ENCODE peak calls at places on chromosomes 12 and 14, in eight cellular contexts. One of them, this sample, is unnamed.

GRCh38 chr12:111584959-111585358 is 14.2 kb downstream of the ATXN2 start:
- DNase-seq in lower leg skin: no peak
- DNase-seq in brain microvascular endothelial cell: no peak
- DNase-seq in Panc1: no peak
- DNase-seq in AG10803: no peak
- DNase-seq in mammary epithelial cell: peak
- DNase-seq in Caco-2: no peak
- DNase-seq in AG04449: no peak
- DNase-seq in this sample: no peak

GRCh38 chr12:106248849-106249371 is 1.1 kb upstream of the CKAP4 start:
- DNase-seq in AG10803: peak
- DNase-seq in lower leg skin: no peak
- DNase-seq in Caco-2: no peak
- DNase-seq in mammary epithelial cell: peak
- DNase-seq in AG04449: no peak
- DNase-seq in brain microvascular endothelial cell: peak
- DNase-seq in Panc1: no peak
- DNase-seq in this sample: no peak

GRCh38 chr12:121144416-121144914 is 11.8 kb downstream of the P2RX7 start:
- DNase-seq in Caco-2: no peak
- DNase-seq in AG04449: no peak
- DNase-seq in lower leg skin: no peak
- DNase-seq in AG10803: peak
- DNase-seq in mammary epithelial cell: peak
- DNase-seq in Panc1: no peak
- DNase-seq in brain microvascular endothelial cell: peak
- DNase-seq in this sample: no peak

GRCh38 chr12:89280833-89281533 is 71.3 kb downstream of the DUSP6 start:
- DNase-seq in brain microvascular endothelial cell: no peak
- DNase-seq in AG10803: peak
- DNase-seq in Panc1: no peak
- DNase-seq in lower leg skin: no peak
- DNase-seq in Caco-2: no peak
- DNase-seq in mammary epithelial cell: no peak
- DNase-seq in AG04449: no peak
- DNase-seq in this sample: no peak

GRCh38 chr12:108784270-108784669 is 53.0 kb upstream of the CORO1C start:
- DNase-seq in mammary epithelial cell: no peak
- DNase-seq in AG10803: no peak
- DNase-seq in Caco-2: no peak
- DNase-seq in brain microvascular endothelial cell: no peak
- DNase-seq in Panc1: no peak
- DNase-seq in lower leg skin: no peak
- DNase-seq in AG04449: no peak
- DNase-seq in this sample: no peak

GRCh38 chr12:45535610-45536180 is 193.8 kb upstream of the ARID2 start:
- DNase-seq in mammary epithelial cell: no peak
- DNase-seq in Panc1: no peak
- DNase-seq in AG10803: no peak
- DNase-seq in AG04449: no peak
- DNase-seq in brain microvascular endothelial cell: no peak
- DNase-seq in Caco-2: no peak
- DNase-seq in lower leg skin: no peak
- DNase-seq in this sample: no peak

GRCh38 chr14:38065101-38065762 is 142.5 kb upstream of the SSTR1 start:
- DNase-seq in Caco-2: no peak
- DNase-seq in Panc1: no peak
- DNase-seq in mammary epithelial cell: no peak
- DNase-seq in AG10803: no peak
- DNase-seq in lower leg skin: no peak
- DNase-seq in AG04449: no peak
- DNase-seq in brain microvascular endothelial cell: no peak
- DNase-seq in this sample: no peak

GRCh38 chr14:63214417-63215196 is 10.4 kb downstream of the RHOJ start:
- DNase-seq in Caco-2: no peak
- DNase-seq in brain microvascular endothelial cell: no peak
- DNase-seq in AG10803: no peak
- DNase-seq in AG04449: no peak
- DNase-seq in lower leg skin: no peak
- DNase-seq in Panc1: no peak
- DNase-seq in mammary epithelial cell: no peak
- DNase-seq in this sample: no peak

GRCh38 chr12:19190292-19191031 is 60.9 kb downstream of the PLEKHA5 start:
- DNase-seq in AG10803: peak
- DNase-seq in brain microvascular endothelial cell: peak
- DNase-seq in mammary epithelial cell: peak
- DNase-seq in Panc1: no peak
- DNase-seq in Caco-2: no peak
- DNase-seq in lower leg skin: no peak
- DNase-seq in AG04449: no peak
- DNase-seq in this sample: no peak

GRCh38 chr14:55975281-55975905 is 142.8 kb upstream of the PELI2 start:
- DNase-seq in Panc1: no peak
- DNase-seq in brain microvascular endothelial cell: no peak
- DNase-seq in AG04449: no peak
- DNase-seq in mammary epithelial cell: no peak
- DNase-seq in Caco-2: no peak
- DNase-seq in AG10803: no peak
- DNase-seq in lower leg skin: no peak
- DNase-seq in this sample: no peak

GRCh38 chr14:63504628-63505027 is 38.5 kb downstream of the PPP2R5E start:
- DNase-seq in Caco-2: no peak
- DNase-seq in mammary epithelial cell: peak
- DNase-seq in AG04449: no peak
- DNase-seq in AG10803: peak
- DNase-seq in brain microvascular endothelial cell: no peak
- DNase-seq in Panc1: no peak
- DNase-seq in lower leg skin: no peak
- DNase-seq in this sample: no peak

GRCh38 chr12:88338486-88338885 is 196.4 kb downstream of the TMTC3 start:
- DNase-seq in mammary epithelial cell: peak
- DNase-seq in AG04449: no peak
- DNase-seq in lower leg skin: no peak
- DNase-seq in brain microvascular endothelial cell: no peak
- DNase-seq in Caco-2: no peak
- DNase-seq in Panc1: no peak
- DNase-seq in AG10803: peak
- DNase-seq in this sample: no peak

GRCh38 chr12:105485321-105485910 is 154.9 kb downstream of the C12orf75 start:
- DNase-seq in AG04449: no peak
- DNase-seq in Caco-2: peak
- DNase-seq in Panc1: no peak
- DNase-seq in lower leg skin: peak
- DNase-seq in AG10803: peak
- DNase-seq in mammary epithelial cell: no peak
- DNase-seq in brain microvascular endothelial cell: peak
- DNase-seq in this sample: no peak

GRCh38 chr12:71503579-71504470 is 64.2 kb downstream of the LGR5 start:
- DNase-seq in Panc1: no peak
- DNase-seq in Caco-2: no peak
- DNase-seq in AG04449: no peak
- DNase-seq in brain microvascular endothelial cell: no peak
- DNase-seq in lower leg skin: no peak
- DNase-seq in AG10803: no peak
- DNase-seq in mammary epithelial cell: no peak
- DNase-seq in this sample: no peak

GRCh38 chr12:1630081-1630826 is 1.2 kb downstream of the WNT5B start:
- DNase-seq in Caco-2: no peak
- DNase-seq in brain microvascular endothelial cell: no peak
- DNase-seq in mammary epithelial cell: no peak
- DNase-seq in AG10803: peak
- DNase-seq in lower leg skin: peak
- DNase-seq in Panc1: no peak
- DNase-seq in AG04449: no peak
- DNase-seq in this sample: no peak

GRCh38 chr12:30138483-30138882 is 354.7 kb upstream of the TMTC1 start:
- DNase-seq in brain microvascular endothelial cell: peak
- DNase-seq in AG10803: no peak
- DNase-seq in Panc1: no peak
- DNase-seq in AG04449: no peak
- DNase-seq in mammary epithelial cell: no peak
- DNase-seq in Caco-2: no peak
- DNase-seq in lower leg skin: no peak
- DNase-seq in this sample: no peak

GRCh38 chr12:50213439-50213838 is 46.3 kb upstream of the CERS5 start:
- DNase-seq in AG04449: no peak
- DNase-seq in AG10803: no peak
- DNase-seq in lower leg skin: no peak
- DNase-seq in mammary epithelial cell: no peak
- DNase-seq in Panc1: no peak
- DNase-seq in brain microvascular endothelial cell: no peak
- DNase-seq in Caco-2: no peak
- DNase-seq in this sample: no peak

GRCh38 chr14:21521526-21521925 is 4.6 kb downstream of the SALL2 start:
- DNase-seq in AG04449: peak
- DNase-seq in mammary epithelial cell: no peak
- DNase-seq in Panc1: no peak
- DNase-seq in lower leg skin: no peak
- DNase-seq in brain microvascular endothelial cell: peak
- DNase-seq in AG10803: peak
- DNase-seq in Caco-2: no peak
- DNase-seq in this sample: no peak

GRCh38 chr12:28536088-28536487 is 345.8 kb downstream of the CCDC91 start:
- DNase-seq in AG10803: peak
- DNase-seq in Panc1: no peak
- DNase-seq in AG04449: peak
- DNase-seq in brain microvascular endothelial cell: peak
- DNase-seq in Caco-2: no peak
- DNase-seq in lower leg skin: no peak
- DNase-seq in mammary epithelial cell: peak
- DNase-seq in this sample: no peak

GRCh38 chr12:19018302-19018980 is 111.1 kb upstream of the PLEKHA5 start:
- DNase-seq in AG04449: peak
- DNase-seq in lower leg skin: no peak
- DNase-seq in mammary epithelial cell: peak
- DNase-seq in Caco-2: no peak
- DNase-seq in AG10803: peak
- DNase-seq in brain microvascular endothelial cell: peak
- DNase-seq in Panc1: no peak
- DNase-seq in this sample: peak

GRCh38 chr12:115313929-115314328 is 630.0 kb upstream of the TBX3 start:
- DNase-seq in mammary epithelial cell: peak
- DNase-seq in AG10803: peak
- DNase-seq in AG04449: no peak
- DNase-seq in Caco-2: peak
- DNase-seq in lower leg skin: no peak
- DNase-seq in brain microvascular endothelial cell: peak
- DNase-seq in Panc1: peak
- DNase-seq in this sample: no peak

GRCh38 chr14:74675219-74675618 is 37.7 kb downstream of the AREL1 start:
- DNase-seq in Panc1: no peak
- DNase-seq in brain microvascular endothelial cell: no peak
- DNase-seq in Caco-2: no peak
- DNase-seq in AG04449: no peak
- DNase-seq in AG10803: no peak
- DNase-seq in mammary epithelial cell: no peak
- DNase-seq in lower leg skin: no peak
- DNase-seq in this sample: no peak

GRCh38 chr14:23183479-23183878 is at the start of gene SLC7A8:
- DNase-seq in brain microvascular endothelial cell: no peak
- DNase-seq in mammary epithelial cell: no peak
- DNase-seq in Caco-2: peak
- DNase-seq in Panc1: no peak
- DNase-seq in AG04449: no peak
- DNase-seq in AG10803: no peak
- DNase-seq in lower leg skin: peak
- DNase-seq in this sample: no peak

GRCh38 chr14:89252887-89253532 is 164.0 kb downstream of the FOXN3 start:
- DNase-seq in Caco-2: no peak
- DNase-seq in Panc1: no peak
- DNase-seq in brain microvascular endothelial cell: no peak
- DNase-seq in mammary epithelial cell: no peak
- DNase-seq in AG10803: no peak
- DNase-seq in lower leg skin: no peak
- DNase-seq in AG04449: no peak
- DNase-seq in this sample: no peak
- TF ChIP-seq CTCF in Caco-2: peak
- TF ChIP-seq CTCF in Panc1: no peak
- TF ChIP-seq CTCF in brain microvascular endothelial cell: peak
- TF ChIP-seq CTCF in mammary epithelial cell: peak
- TF ChIP-seq CTCF in AG10803: no peak
- TF ChIP-seq CTCF in lower leg skin: no peak
- TF ChIP-seq CTCF in AG04449: no peak
- TF ChIP-seq CTCF in this sample: peak

GRCh38 chr12:117092511-117092780 is 6.8 kb downstream of the TESC start:
- DNase-seq in lower leg skin: no peak
- DNase-seq in AG10803: no peak
- DNase-seq in AG04449: no peak
- DNase-seq in brain microvascular endothelial cell: no peak
- DNase-seq in Caco-2: no peak
- DNase-seq in Panc1: no peak
- DNase-seq in mammary epithelial cell: no peak
- DNase-seq in this sample: no peak
- H3K4me3 ChIP-seq in lower leg skin: no peak
- H3K4me3 ChIP-seq in AG10803: no peak
- H3K4me3 ChIP-seq in AG04449: no peak
- H3K4me3 ChIP-seq in brain microvascular endothelial cell: no peak
- H3K4me3 ChIP-seq in Caco-2: no peak
- H3K4me3 ChIP-seq in Panc1: no peak
- H3K4me3 ChIP-seq in mammary epithelial cell: no peak
- H3K4me3 ChIP-seq in this sample: no peak

GRCh38 chr12:56377310-56377988 is 14.8 kb upstream of the APOF start:
- DNase-seq in Panc1: no peak
- DNase-seq in brain microvascular endothelial cell: peak
- DNase-seq in AG10803: no peak
- DNase-seq in AG04449: no peak
- DNase-seq in lower leg skin: no peak
- DNase-seq in Caco-2: no peak
- DNase-seq in mammary epithelial cell: peak
- DNase-seq in this sample: no peak
- TF ChIP-seq CTCF in Panc1: no peak
- TF ChIP-seq CTCF in brain microvascular endothelial cell: peak
- TF ChIP-seq CTCF in AG10803: no peak
- TF ChIP-seq CTCF in AG04449: no peak
- TF ChIP-seq CTCF in lower leg skin: no peak
- TF ChIP-seq CTCF in Caco-2: no peak
- TF ChIP-seq CTCF in mammary epithelial cell: peak
- TF ChIP-seq CTCF in this sample: peak

DNA sequence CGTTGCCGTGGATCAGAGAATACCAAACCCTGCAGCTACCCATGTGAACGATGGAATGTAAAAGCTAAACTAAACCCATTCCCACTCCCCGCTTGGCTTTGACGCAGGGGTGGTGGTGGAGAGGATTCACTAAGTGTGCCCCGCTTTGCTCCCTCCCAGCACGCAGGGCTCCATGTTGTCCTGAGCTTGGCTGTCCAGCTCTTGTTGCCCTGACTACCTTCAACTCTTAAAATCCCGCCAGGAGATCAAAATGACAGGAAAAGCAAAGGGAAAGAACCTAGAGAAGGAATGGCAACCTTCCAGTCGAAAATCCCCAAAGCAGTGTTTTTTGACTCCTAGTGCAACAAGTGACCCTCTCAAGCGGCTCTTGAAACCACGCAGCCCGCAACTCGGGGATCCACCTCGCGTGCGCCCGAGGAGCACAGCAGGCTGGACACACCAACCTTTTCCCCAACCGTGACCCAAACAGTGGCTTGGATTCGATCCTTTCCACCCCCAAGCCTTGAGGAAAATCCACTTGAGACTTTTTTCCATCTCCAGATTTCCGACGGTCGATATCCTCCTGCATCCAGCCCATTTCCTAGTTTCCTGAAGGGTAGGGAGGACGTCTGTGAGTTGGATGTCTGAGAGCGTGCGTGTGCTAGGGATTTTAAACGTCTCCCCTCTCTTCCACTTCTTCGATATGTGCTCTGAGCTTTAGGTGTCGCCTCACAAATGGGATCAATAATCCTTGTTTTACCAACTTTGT is 1.4 kb downstream of the SYT10 start:
- DNase-seq in AG10803: no peak
- DNase-seq in mammary epithelial cell: no peak
- DNase-seq in Caco-2: no peak
- DNase-seq in AG04449: no peak
- DNase-seq in lower leg skin: no peak
- DNase-seq in Panc1: no peak
- DNase-seq in brain microvascular endothelial cell: no peak
- DNase-seq in this sample: no peak
- H3K4me3 ChIP-seq in AG10803: no peak
- H3K4me3 ChIP-seq in mammary epithelial cell: no peak
- H3K4me3 ChIP-seq in Caco-2: no peak
- H3K4me3 ChIP-seq in AG04449: no peak
- H3K4me3 ChIP-seq in lower leg skin: no peak
- H3K4me3 ChIP-seq in Panc1: no peak
- H3K4me3 ChIP-seq in brain microvascular endothelial cell: no peak
- H3K4me3 ChIP-seq in this sample: no peak